ENCODE peak calls at places on chromosomes 11 and 22, in ten cellular contexts. One of them, this sample, is unnamed.

GRCh38 chr11:8863838-8864237 is 47.2 kb upstream of the AKIP1 start:
- DNase-seq in upper lobe of left lung: no peak
- DNase-seq in GM12892: no peak
- DNase-seq in HCT116: no peak
- DNase-seq in prostate gland: no peak
- DNase-seq in stomach: no peak
- DNase-seq in spleen: no peak
- DNase-seq in transverse colon: no peak
- DNase-seq in K562: no peak
- DNase-seq in GM12878: no peak
- DNase-seq in this sample: no peak

GRCh38 chr22:44108076-44108475 is 72.6 kb upstream of the PARVG start:
- DNase-seq in upper lobe of left lung: no peak
- DNase-seq in GM12892: no peak
- DNase-seq in HCT116: no peak
- DNase-seq in prostate gland: no peak
- DNase-seq in stomach: no peak
- DNase-seq in spleen: no peak
- DNase-seq in transverse colon: no peak
- DNase-seq in K562: no peak
- DNase-seq in GM12878: no peak
- DNase-seq in this sample: no peak

GRCh38 chr11:12222099-12222751 is 111.8 kb downstream of the MICAL2 start:
- DNase-seq in upper lobe of left lung: peak; percentile 85
- DNase-seq in GM12892: no peak
- DNase-seq in HCT116: no peak
- DNase-seq in prostate gland: no peak
- DNase-seq in stomach: peak; percentile 51
- DNase-seq in spleen: no peak
- DNase-seq in transverse colon: peak; percentile 69
- DNase-seq in K562: no peak
- DNase-seq in GM12878: no peak
- DNase-seq in this sample: no peak

GRCh38 chr11:11218287-11218986 is 134.6 kb downstream of the CSNK2A3 start:
- DNase-seq in upper lobe of left lung: no peak
- DNase-seq in GM12892: no peak
- DNase-seq in HCT116: no peak
- DNase-seq in prostate gland: peak; percentile 37
- DNase-seq in stomach: peak; percentile 61
- DNase-seq in spleen: no peak
- DNase-seq in transverse colon: peak; percentile 17
- DNase-seq in K562: no peak
- DNase-seq in GM12878: no peak
- DNase-seq in this sample: peak; percentile 78

GRCh38 chr11:6219359-6219758 is 14.0 kb downstream of the C11orf42 start:
- DNase-seq in upper lobe of left lung: no peak
- DNase-seq in GM12892: no peak
- DNase-seq in HCT116: no peak
- DNase-seq in prostate gland: no peak
- DNase-seq in stomach: no peak
- DNase-seq in spleen: no peak
- DNase-seq in transverse colon: peak; percentile 36
- DNase-seq in K562: no peak
- DNase-seq in GM12878: no peak
- DNase-seq in this sample: no peak

GRCh38 chr11:27013741-27014415 is 20.0 kb downstream of the FIBIN start:
- DNase-seq in upper lobe of left lung: no peak
- DNase-seq in GM12892: no peak
- DNase-seq in HCT116: no peak
- DNase-seq in prostate gland: peak; percentile 18
- DNase-seq in stomach: no peak
- DNase-seq in spleen: no peak
- DNase-seq in transverse colon: no peak
- DNase-seq in K562: no peak
- DNase-seq in GM12878: no peak
- DNase-seq in this sample: no peak

GRCh38 chr22:46866591-46866990 is 104.1 kb downstream of the TBC1D22A start:
- DNase-seq in upper lobe of left lung: no peak
- DNase-seq in GM12892: no peak
- DNase-seq in HCT116: no peak
- DNase-seq in prostate gland: no peak
- DNase-seq in stomach: no peak
- DNase-seq in spleen: no peak
- DNase-seq in transverse colon: no peak
- DNase-seq in K562: no peak
- DNase-seq in GM12878: no peak
- DNase-seq in this sample: no peak

GRCh38 chr22:24102366-24103200 is 78.7 kb upstream of the SUSD2 start:
- DNase-seq in upper lobe of left lung: no peak
- DNase-seq in GM12892: no peak
- DNase-seq in HCT116: no peak
- DNase-seq in prostate gland: no peak
- DNase-seq in stomach: no peak
- DNase-seq in spleen: peak; percentile 36
- DNase-seq in transverse colon: no peak
- DNase-seq in K562: no peak
- DNase-seq in GM12878: no peak
- DNase-seq in this sample: peak; percentile 34

GRCh38 chr22:39556970-39557811 is 13.4 kb upstream of the CACNA1I start:
- DNase-seq in upper lobe of left lung: no peak
- DNase-seq in GM12892: no peak
- DNase-seq in HCT116: no peak
- DNase-seq in prostate gland: no peak
- DNase-seq in stomach: no peak
- DNase-seq in spleen: no peak
- DNase-seq in transverse colon: no peak
- DNase-seq in K562: peak; percentile 61
- DNase-seq in GM12878: no peak
- DNase-seq in this sample: no peak

GRCh38 chr11:11980841-11981308 is 27.6 kb downstream of the DKK3 start:
- DNase-seq in upper lobe of left lung: no peak
- DNase-seq in GM12892: no peak
- DNase-seq in HCT116: no peak
- DNase-seq in prostate gland: no peak
- DNase-seq in stomach: peak; percentile 5
- DNase-seq in spleen: no peak
- DNase-seq in transverse colon: no peak
- DNase-seq in K562: no peak
- DNase-seq in GM12878: no peak
- DNase-seq in this sample: no peak

GRCh38 chr11:92627615-92628201 is 341.7 kb upstream of the MTNR1B start:
- DNase-seq in upper lobe of left lung: no peak
- DNase-seq in GM12892: no peak
- DNase-seq in HCT116: no peak
- DNase-seq in prostate gland: no peak
- DNase-seq in stomach: no peak
- DNase-seq in spleen: no peak
- DNase-seq in transverse colon: no peak
- DNase-seq in K562: no peak
- DNase-seq in GM12878: no peak
- DNase-seq in this sample: no peak

GRCh38 chr11:119791047-119791446 is 62.0 kb upstream of the NECTIN1 start:
- DNase-seq in upper lobe of left lung: no peak
- DNase-seq in GM12892: no peak
- DNase-seq in HCT116: no peak
- DNase-seq in prostate gland: no peak
- DNase-seq in stomach: no peak
- DNase-seq in spleen: peak; percentile 64
- DNase-seq in transverse colon: no peak
- DNase-seq in K562: no peak
- DNase-seq in GM12878: no peak
- DNase-seq in this sample: no peak

GRCh38 chr22:37552560-37553163 is 7.6 kb upstream of the CDC42EP1 start:
- DNase-seq in upper lobe of left lung: no peak
- DNase-seq in GM12892: no peak
- DNase-seq in HCT116: no peak
- DNase-seq in prostate gland: no peak
- DNase-seq in stomach: no peak
- DNase-seq in spleen: no peak
- DNase-seq in transverse colon: peak; percentile 43
- DNase-seq in K562: peak; percentile 92
- DNase-seq in GM12878: no peak
- DNase-seq in this sample: no peak

GRCh38 chr11:69012092-69013008 is 696 bp downstream of the MRGPRF start:
- DNase-seq in upper lobe of left lung: no peak
- DNase-seq in GM12892: no peak
- DNase-seq in HCT116: no peak
- DNase-seq in prostate gland: no peak
- DNase-seq in stomach: no peak
- DNase-seq in spleen: peak; percentile 52
- DNase-seq in transverse colon: no peak
- DNase-seq in K562: no peak
- DNase-seq in GM12878: no peak
- DNase-seq in this sample: no peak

GRCh38 chr11:69013009-69013951 is at the start of gene MRGPRF:
- DNase-seq in upper lobe of left lung: peak; percentile 51
- DNase-seq in GM12892: no peak
- DNase-seq in HCT116: no peak
- DNase-seq in prostate gland: no peak
- DNase-seq in stomach: peak; percentile 67
- DNase-seq in spleen: peak; percentile 73
- DNase-seq in transverse colon: peak; percentile 87
- DNase-seq in K562: no peak
- DNase-seq in GM12878: no peak
- DNase-seq in this sample: peak; percentile 67

GRCh38 chr11:69014936-69015549 is 2.0 kb upstream of the MRGPRF start:
- DNase-seq in upper lobe of left lung: no peak
- DNase-seq in GM12892: no peak
- DNase-seq in HCT116: no peak
- DNase-seq in prostate gland: no peak
- DNase-seq in stomach: no peak
- DNase-seq in spleen: no peak
- DNase-seq in transverse colon: no peak
- DNase-seq in K562: no peak
- DNase-seq in GM12878: no peak
- DNase-seq in this sample: no peak

GRCh38 chr11:69011624-69012091 is 1.4 kb downstream of the MRGPRF start:
- DNase-seq in upper lobe of left lung: no peak
- DNase-seq in GM12892: no peak
- DNase-seq in HCT116: no peak
- DNase-seq in prostate gland: no peak
- DNase-seq in stomach: no peak
- DNase-seq in spleen: peak; percentile 54
- DNase-seq in transverse colon: no peak
- DNase-seq in K562: no peak
- DNase-seq in GM12878: no peak
- DNase-seq in this sample: no peak

GRCh38 chr11:69014084-69014935 is 1.3 kb upstream of the MRGPRF start:
- DNase-seq in upper lobe of left lung: no peak
- DNase-seq in GM12892: no peak
- DNase-seq in HCT116: no peak
- DNase-seq in prostate gland: no peak
- DNase-seq in stomach: peak; percentile 44
- DNase-seq in spleen: peak; percentile 75
- DNase-seq in transverse colon: peak; percentile 65
- DNase-seq in K562: no peak
- DNase-seq in GM12878: no peak
- DNase-seq in this sample: no peak
- TF ChIP-seq POLR2A in upper lobe of left lung: no peak
- TF ChIP-seq POLR2A in GM12892: no peak
- TF ChIP-seq POLR2A in HCT116: no peak
- TF ChIP-seq POLR2A in prostate gland: no peak
- TF ChIP-seq POLR2A in stomach: no peak
- TF ChIP-seq POLR2A in spleen: no peak
- TF ChIP-seq POLR2A in transverse colon: no peak
- TF ChIP-seq POLR2A in K562: no peak
- TF ChIP-seq POLR2A in GM12878: no peak
- TF ChIP-seq POLR2A in this sample: no peak

DNA sequence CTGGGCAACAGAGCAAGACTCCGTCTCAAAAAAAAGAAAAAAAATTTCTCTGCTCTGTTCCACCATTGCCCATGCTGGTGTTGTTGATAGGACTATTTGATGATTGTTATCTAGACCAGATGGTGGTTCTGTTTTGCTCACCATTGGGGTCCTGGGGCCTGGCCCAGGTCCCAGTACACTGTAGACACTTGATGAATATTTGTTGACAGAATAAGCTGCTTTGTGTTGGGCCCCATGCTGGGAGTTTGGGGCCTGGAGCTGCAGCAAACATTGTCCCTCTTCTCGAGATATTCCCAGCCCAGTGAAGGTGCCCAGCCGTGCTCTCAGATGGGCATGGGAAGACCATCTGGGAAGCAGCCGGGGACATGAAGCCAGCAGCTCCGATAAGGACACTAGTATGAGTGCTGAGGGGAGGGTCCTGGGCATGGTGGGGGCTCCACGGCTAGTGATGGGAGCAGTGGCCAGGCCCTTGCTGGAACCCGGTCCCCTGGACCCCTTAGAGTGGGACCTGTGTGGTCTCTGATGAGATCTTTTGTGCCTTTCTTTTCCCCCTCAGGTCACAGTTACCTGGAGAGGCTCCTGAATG is 13.6 kb downstream of the INCENP start:
- DNase-seq in upper lobe of left lung: no peak
- DNase-seq in GM12892: no peak
- DNase-seq in HCT116: no peak
- DNase-seq in prostate gland: no peak
- DNase-seq in stomach: no peak
- DNase-seq in spleen: no peak
- DNase-seq in transverse colon: no peak
- DNase-seq in K562: no peak
- DNase-seq in GM12878: no peak
- DNase-seq in this sample: peak; percentile 12
- TF ChIP-seq POLR2AphosphoS5 in upper lobe of left lung: no peak
- TF ChIP-seq POLR2AphosphoS5 in GM12892: no peak
- TF ChIP-seq POLR2AphosphoS5 in HCT116: no peak
- TF ChIP-seq POLR2AphosphoS5 in prostate gland: no peak
- TF ChIP-seq POLR2AphosphoS5 in stomach: no peak
- TF ChIP-seq POLR2AphosphoS5 in spleen: no peak
- TF ChIP-seq POLR2AphosphoS5 in transverse colon: no peak
- TF ChIP-seq POLR2AphosphoS5 in K562: no peak
- TF ChIP-seq POLR2AphosphoS5 in GM12878: no peak
- TF ChIP-seq POLR2AphosphoS5 in this sample: no peak

GRCh38 chr11:69638941-69639681 is 1.8 kb upstream of the CCND1 start:
- DNase-seq in upper lobe of left lung: peak; percentile 91
- DNase-seq in GM12892: no peak
- DNase-seq in HCT116: peak; percentile 95
- DNase-seq in prostate gland: peak; percentile 96
- DNase-seq in stomach: peak; percentile 91
- DNase-seq in spleen: peak; percentile 91
- DNase-seq in transverse colon: peak; percentile 94
- DNase-seq in K562: peak; percentile 81
- DNase-seq in GM12878: no peak
- DNase-seq in this sample: peak; percentile 82
- TF ChIP-seq POLR2A in upper lobe of left lung: no peak
- TF ChIP-seq POLR2A in GM12892: no peak
- TF ChIP-seq POLR2A in HCT116: peak; percentile 67
- TF ChIP-seq POLR2A in prostate gland: no peak
- TF ChIP-seq POLR2A in stomach: no peak
- TF ChIP-seq POLR2A in spleen: no peak
- TF ChIP-seq POLR2A in transverse colon: peak; percentile 13
- TF ChIP-seq POLR2A in K562: no peak
- TF ChIP-seq POLR2A in GM12878: no peak
- TF ChIP-seq POLR2A in this sample: no peak

DNA sequence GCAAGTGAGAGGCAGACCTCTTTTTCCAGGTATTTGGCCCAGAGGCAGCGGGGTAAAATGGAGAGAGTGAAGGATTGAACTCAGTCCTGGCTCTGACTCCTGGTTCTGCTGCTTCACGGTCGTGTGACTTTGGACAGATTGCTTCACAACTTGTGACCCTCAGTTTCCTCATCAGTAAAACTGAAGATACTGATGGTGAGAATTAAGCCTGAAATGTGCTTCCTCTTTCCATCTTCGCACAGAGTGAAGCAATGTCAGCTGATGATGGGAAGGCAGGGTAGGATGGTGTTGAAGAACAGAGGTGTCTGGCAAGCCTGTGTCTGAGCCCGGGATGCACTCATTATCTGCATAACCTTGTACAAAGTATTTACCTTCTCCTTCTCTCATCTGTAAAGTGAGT is 59.0 kb downstream of the UBASH3B start:
- DNase-seq in upper lobe of left lung: peak; percentile 61
- DNase-seq in GM12892: no peak
- DNase-seq in HCT116: no peak
- DNase-seq in prostate gland: no peak
- DNase-seq in stomach: no peak
- DNase-seq in spleen: no peak
- DNase-seq in transverse colon: no peak
- DNase-seq in K562: no peak
- DNase-seq in GM12878: no peak
- DNase-seq in this sample: no peak
- TF ChIP-seq POLR2AphosphoS5 in upper lobe of left lung: peak; percentile 75
- TF ChIP-seq POLR2AphosphoS5 in GM12892: no peak
- TF ChIP-seq POLR2AphosphoS5 in HCT116: no peak
- TF ChIP-seq POLR2AphosphoS5 in prostate gland: no peak
- TF ChIP-seq POLR2AphosphoS5 in stomach: no peak
- TF ChIP-seq POLR2AphosphoS5 in spleen: peak; percentile 75
- TF ChIP-seq POLR2AphosphoS5 in transverse colon: no peak
- TF ChIP-seq POLR2AphosphoS5 in K562: no peak
- TF ChIP-seq POLR2AphosphoS5 in GM12878: no peak
- TF ChIP-seq POLR2AphosphoS5 in this sample: no peak

This sample was measured in breast epithelium.